ENCODE peak calls at places on chromosomes 12 and 14, in ten cellular contexts. T is heart left ventricle, L is prostate gland, V is OCI-LY7, O is epithelial cell of proximal tubule, B is HCT116, M is GM23338, Z is transverse colon, Q is cardiac fibroblast, R is tibial nerve. K is an unnamed sample.

GRCh38 chr14:99986416-99986815 is 78.8 kb upstream of the EVL start:
- DNase-seq in T (no peak), L (no peak), V (no peak), O (no peak), B (no peak), M (no peak), Z (no peak), Q (no peak), R (no peak), K (no peak)

GRCh38 chr14:33602396-33602795 is 348.5 kb downstream of the EGLN3 start:
- DNase-seq in T (no peak), L (no peak), V (no peak), O (no peak), B (no peak), M (no peak), Z (no peak), Q (peak; percentile 57), R (no peak), K (peak; percentile 59)

GRCh38 chr14:41568979-41569378 is 37.7 kb upstream of the LRFN5 start:
- DNase-seq in T (no peak), L (no peak), V (no peak), O (no peak), B (no peak), M (no peak), Z (no peak), Q (no peak), R (no peak), K (no peak)

GRCh38 chr12:22794017-22794416 is 169.0 kb downstream of the ETNK1 start:
- DNase-seq in T (no peak), L (no peak), V (no peak), O (no peak), B (no peak), M (no peak), Z (no peak), Q (no peak), R (no peak), K (no peak)

GRCh38 chr12:57476993-57477709 is 2.5 kb downstream of the ARHGAP9 start:
- DNase-seq in T (no peak), L (no peak), V (peak; percentile 51), O (no peak), B (no peak), M (no peak), Z (no peak), Q (no peak), R (no peak), K (no peak)

GRCh38 chr12:57237653-57237951 is 8.1 kb downstream of the SHMT2 start:
- DNase-seq in T (no peak), L (no peak), V (no peak), O (no peak), B (no peak), M (peak; percentile 9), Z (no peak), Q (no peak), R (no peak), K (no peak)

GRCh38 chr14:31950760-31951637 is 126.1 kb upstream of the ARHGAP5 start:
- DNase-seq in T (peak; percentile 76), L (no peak), V (no peak), O (no peak), B (no peak), M (peak; percentile 59), Z (peak; percentile 83), Q (peak; percentile 49), R (peak; percentile 22), K (no peak)

GRCh38 chr14:80202888-80203562 is 8.3 kb downstream of the DIO2 start:
- DNase-seq in T (no peak), L (no peak), V (peak; percentile 41), O (no peak), B (no peak), M (peak; percentile 81), Z (peak; percentile 10), Q (peak; percentile 15), R (no peak), K (no peak)

GRCh38 chr14:106850913-106851825 is 1324.8 kb downstream of the TMEM121 start:
- DNase-seq in T (no peak), L (no peak), V (peak; percentile 95), O (no peak), B (no peak), M (no peak), Z (peak; percentile 24), Q (no peak), R (no peak), K (no peak)
- H3K4me3 ChIP-seq in T (no peak overlapping the region), L (no peak overlapping the region), V (peak overlapping the region; percentile 87), O (no peak overlapping the region), B (no peak overlapping the region), M (no peak overlapping the region), Z (no peak overlapping the region), Q (no peak overlapping the region), R (peak overlapping the region; percentile 23), K (no peak overlapping the region)

GRCh38 chr12:111034911-111035577 is 114.7 kb upstream of the MYL2 start:
- DNase-seq in T (no peak), L (no peak), V (no peak), O (no peak), B (no peak), M (peak; percentile 72), Z (no peak), Q (peak; percentile 9), R (no peak), K (no peak)

GRCh38 chr12:111034148-111034910 is 114.0 kb upstream of the MYL2 start:
- DNase-seq in T (no peak), L (peak; percentile 63), V (no peak), O (no peak), B (no peak), M (peak; percentile 72), Z (no peak), Q (no peak), R (no peak), K (no peak)

GRCh38 chr12:111033281-111034147 is 113.1 kb upstream of the MYL2 start:
- DNase-seq in T (no peak), L (peak; percentile 21), V (no peak), O (no peak), B (no peak), M (peak; percentile 77), Z (no peak), Q (no peak), R (no peak), K (no peak)

GRCh38 chr12:111037047-111037446 is 116.7 kb upstream of the MYL2 start:
- DNase-seq in T (no peak), L (no peak), V (no peak), O (no peak), B (no peak), M (no peak), Z (no peak), Q (no peak), R (no peak), K (no peak)

DNA sequence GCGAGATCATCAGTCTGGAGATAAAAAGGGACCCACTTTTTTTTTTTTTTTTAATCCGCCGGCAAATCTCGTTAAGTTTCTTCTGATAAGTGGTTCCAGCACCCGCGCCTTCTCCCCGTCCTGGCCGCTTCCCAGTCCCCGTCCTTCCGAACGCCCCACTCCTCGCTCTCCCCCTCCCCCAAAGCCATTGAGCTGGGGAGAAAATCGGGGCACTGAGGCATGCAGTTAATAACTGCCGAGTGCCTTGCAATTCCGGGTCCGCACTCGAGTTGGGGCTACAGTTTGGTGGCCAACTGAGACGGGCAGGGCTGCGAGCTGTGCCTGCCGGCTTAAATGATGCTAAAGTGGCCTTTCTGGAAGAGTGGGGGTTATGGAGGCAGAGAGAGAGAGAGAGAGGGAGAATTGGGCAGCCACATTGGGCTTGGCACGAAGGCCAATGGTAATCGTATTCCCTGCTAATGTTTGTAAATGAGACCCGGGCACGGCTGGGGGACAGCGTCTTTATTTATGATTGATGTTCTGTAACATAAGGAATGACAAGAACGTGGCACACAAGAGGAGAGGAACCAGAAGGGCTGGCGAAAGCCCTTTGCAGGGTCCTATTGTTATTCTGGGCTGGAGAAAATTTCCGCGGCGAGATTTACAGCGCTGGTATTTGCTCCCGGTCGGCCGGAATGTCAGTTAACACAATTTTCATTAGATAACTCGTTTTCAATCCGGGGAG is 115.4 kb upstream of the MYL2 start:
- DNase-seq in T (no peak), L (peak; percentile 25), V (no peak), O (no peak), B (no peak), M (peak; percentile 84), Z (no peak), Q (no peak), R (no peak), K (no peak)
- H3K4me3 ChIP-seq in T (peak overlapping the region; percentile 40), L (peak overlapping the region; percentile 61), V (no peak overlapping the region), O (no peak overlapping the region), B (no peak overlapping the region), M (peak overlapping the region; percentile 90), Z (no peak overlapping the region), Q (no peak overlapping the region), R (no peak overlapping the region), K (no peak overlapping the region)

GRCh38 chr12:64685605-64686004 is 73.6 kb downstream of the GNS start:
- DNase-seq in T (no peak), L (no peak), V (no peak), O (no peak), B (no peak), M (no peak), Z (no peak), Q (no peak), R (no peak), K (no peak)
- H3K4me3 ChIP-seq in T (no peak overlapping the region), L (no peak overlapping the region), V (no peak overlapping the region), O (no peak overlapping the region), B (no peak overlapping the region), M (no peak overlapping the region), Z (no peak overlapping the region), Q (no peak overlapping the region), R (no peak overlapping the region), K (no peak overlapping the region)

GRCh38 chr14:75986439-75986765 is 839 bp downstream of the IFT43 start:
- DNase-seq in T (no peak), L (no peak), V (no peak), O (no peak), B (no peak), M (no peak), Z (no peak), Q (no peak), R (no peak), K (no peak)
- H3K4me3 ChIP-seq in T (peak overlapping the region; percentile 76), L (peak overlapping the region; percentile 93), V (peak overlapping the region; percentile 95), O (peak overlapping the region; percentile 98), B (peak overlapping the region; percentile 95), M (peak overlapping the region; percentile 98), Z (peak overlapping the region; percentile 88), Q (peak overlapping the region; percentile 82), R (peak overlapping the region; percentile 87), K (peak overlapping the region; percentile 82)

GRCh38 chr12:75877588-75878381 is 153.8 kb downstream of the PHLDA1 start:
- DNase-seq in T (no peak), L (no peak), V (no peak), O (no peak), B (no peak), M (no peak), Z (no peak), Q (peak; percentile 25), R (no peak), K (no peak)

GRCh38 chr12:75876843-75877587 is 154.6 kb downstream of the PHLDA1 start:
- DNase-seq in T (no peak), L (no peak), V (no peak), O (no peak), B (no peak), M (no peak), Z (no peak), Q (no peak), R (no peak), K (no peak)

GRCh38 chr12:75881910-75882309 is 149.7 kb downstream of the PHLDA1 start:
- DNase-seq in T (no peak), L (no peak), V (no peak), O (no peak), B (no peak), M (no peak), Z (no peak), Q (no peak), R (no peak), K (no peak)

GRCh38 chr12:75874456-75874855 is 157.1 kb downstream of the PHLDA1 start:
- DNase-seq in T (no peak), L (no peak), V (no peak), O (no peak), B (no peak), M (no peak), Z (no peak), Q (no peak), R (no peak), K (no peak)

GRCh38 chr12:75878382-75878720 is 153.2 kb downstream of the PHLDA1 start:
- DNase-seq in T (no peak), L (no peak), V (no peak), O (no peak), B (no peak), M (no peak), Z (no peak), Q (peak; percentile 66), R (no peak), K (peak; percentile 82)
- H3K4me3 ChIP-seq in T (no peak overlapping the region), L (no peak overlapping the region), V (no peak overlapping the region), O (no peak overlapping the region), B (no peak overlapping the region), M (no peak overlapping the region), Z (no peak overlapping the region), Q (no peak overlapping the region), R (no peak overlapping the region), K (no peak overlapping the region)